ENCODE peak calls at places on chromosomes 7 and 10, in four cellular contexts. One of them, this sample, is unnamed.

GRCh38 chr7:2032030-2032875 is 200.5 kb downstream of the MAD1L1 start:
- DNase-seq in mesenchymal stem cell: no peak
- DNase-seq in PC-3: no peak
- DNase-seq in ovary: no peak
- DNase-seq in this sample: no peak

GRCh38 chr10:101297901-101298451 is 56.0 kb upstream of the BTRC start:
- DNase-seq in ovary: peak
- DNase-seq in PC-3: peak
- DNase-seq in mesenchymal stem cell: peak
- DNase-seq in this sample: peak

GRCh38 chr10:114821915-114822770 is 563 bp downstream of the FHIP2A start:
- DNase-seq in PC-3: peak
- DNase-seq in ovary: peak
- DNase-seq in mesenchymal stem cell: peak
- DNase-seq in this sample: peak

GRCh38 chr10:5547934-5548660 is 23.3 kb downstream of the CALML3 start:
- DNase-seq in PC-3: peak
- DNase-seq in ovary: no peak
- DNase-seq in mesenchymal stem cell: peak
- DNase-seq in this sample: no peak

GRCh38 chr10:22537810-22538209 is 176.6 kb downstream of the PIP4K2A start:
- DNase-seq in ovary: no peak
- DNase-seq in mesenchymal stem cell: no peak
- DNase-seq in PC-3: no peak
- DNase-seq in this sample: no peak

GRCh38 chr10:118723467-118723866 is 31.3 kb downstream of the CACUL1 start:
- DNase-seq in ovary: no peak
- DNase-seq in mesenchymal stem cell: no peak
- DNase-seq in PC-3: no peak
- DNase-seq in this sample: no peak

GRCh38 chr10:7152982-7153381 is 257.9 kb downstream of the SFMBT2 start:
- DNase-seq in ovary: no peak
- DNase-seq in mesenchymal stem cell: no peak
- DNase-seq in PC-3: no peak
- DNase-seq in this sample: no peak

GRCh38 chr7:128755816-128756476 is 16.8 kb downstream of the CALU start:
- DNase-seq in mesenchymal stem cell: peak
- DNase-seq in PC-3: no peak
- DNase-seq in ovary: no peak
- DNase-seq in this sample: no peak

GRCh38 chr7:67450171-67450570 is 453.5 kb downstream of the TYW1 start:
- DNase-seq in PC-3: no peak
- DNase-seq in ovary: no peak
- DNase-seq in mesenchymal stem cell: no peak
- DNase-seq in this sample: no peak

GRCh38 chr7:135659159-135659837 is 3.0 kb upstream of the STMP1 start:
- DNase-seq in PC-3: no peak
- DNase-seq in ovary: no peak
- DNase-seq in mesenchymal stem cell: peak
- DNase-seq in this sample: no peak

GRCh38 chr7:32058017-32058416 is 12.2 kb downstream of the PDE1C start:
- DNase-seq in PC-3: no peak
- DNase-seq in mesenchymal stem cell: no peak
- DNase-seq in ovary: no peak
- DNase-seq in this sample: no peak

GRCh38 chr10:26725837-26726727 is 28.6 kb downstream of the PDSS1 start:
- DNase-seq in mesenchymal stem cell: peak
- DNase-seq in ovary: peak
- DNase-seq in PC-3: peak
- DNase-seq in this sample: peak

GRCh38 chr10:87721781-87722180 is 62.1 kb downstream of the PAPSS2 start:
- DNase-seq in mesenchymal stem cell: no peak
- DNase-seq in PC-3: no peak
- DNase-seq in ovary: no peak
- DNase-seq in this sample: no peak

GRCh38 chr7:33825644-33826043 is 79.7 kb upstream of the BMPER start:
- DNase-seq in PC-3: no peak
- DNase-seq in mesenchymal stem cell: no peak
- DNase-seq in ovary: no peak
- DNase-seq in this sample: no peak

GRCh38 chr10:125114761-125115391 is 45.5 kb downstream of the CTBP2 start:
- DNase-seq in ovary: no peak
- DNase-seq in mesenchymal stem cell: no peak
- DNase-seq in PC-3: no peak
- DNase-seq in this sample: no peak

GRCh38 chr7:141097430-141097829 is 23.6 kb downstream of the TMEM178B start:
- DNase-seq in ovary: no peak
- DNase-seq in mesenchymal stem cell: no peak
- DNase-seq in PC-3: peak
- DNase-seq in this sample: no peak

GRCh38 chr7:26667514-26668133 is 196.8 kb downstream of the SKAP2 start:
- DNase-seq in ovary: peak
- DNase-seq in mesenchymal stem cell: peak
- DNase-seq in PC-3: peak
- DNase-seq in this sample: peak

GRCh38 chr10:52420656-52421055 is 106.6 kb downstream of the DKK1 start:
- DNase-seq in mesenchymal stem cell: no peak
- DNase-seq in PC-3: no peak
- DNase-seq in ovary: no peak
- DNase-seq in this sample: no peak

GRCh38 chr10:29740981-29741545 is 106.3 kb upstream of the SVIL start:
- DNase-seq in mesenchymal stem cell: no peak
- DNase-seq in PC-3: no peak
- DNase-seq in ovary: peak
- DNase-seq in this sample: no peak

GRCh38 chr10:21334891-21335696 is 190.4 kb downstream of the SKIDA1 start:
- DNase-seq in mesenchymal stem cell: peak
- DNase-seq in PC-3: peak
- DNase-seq in ovary: peak
- DNase-seq in this sample: peak
- H3K27ac ChIP-seq in mesenchymal stem cell: peak
- H3K27ac ChIP-seq in PC-3: peak
- H3K27ac ChIP-seq in ovary: no peak
- H3K27ac ChIP-seq in this sample: peak

DNA sequence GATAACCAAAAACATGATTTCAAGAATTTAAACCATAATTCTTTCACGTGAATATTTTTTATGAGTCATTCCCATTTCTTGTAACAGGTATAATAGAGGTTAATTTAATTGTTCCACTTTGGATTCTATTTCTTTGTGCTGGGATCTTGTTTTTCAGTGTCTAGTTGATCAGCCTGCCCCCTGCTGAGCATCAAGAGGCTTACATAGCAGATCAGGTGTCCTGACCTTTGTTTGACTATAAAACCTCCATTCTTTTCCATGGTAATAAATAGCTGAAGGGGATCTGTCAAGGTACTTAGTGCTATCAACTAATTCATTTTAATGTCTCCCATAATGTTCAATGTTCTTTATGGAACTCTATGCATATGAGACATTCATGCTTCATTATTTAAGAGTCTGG is 4.9 kb downstream of the COL17A1 start:
- DNase-seq in mesenchymal stem cell: peak
- DNase-seq in PC-3: peak
- DNase-seq in ovary: no peak
- DNase-seq in this sample: peak
- H3K27ac ChIP-seq in mesenchymal stem cell: no peak
- H3K27ac ChIP-seq in PC-3: no peak
- H3K27ac ChIP-seq in ovary: no peak
- H3K27ac ChIP-seq in this sample: no peak

DNA sequence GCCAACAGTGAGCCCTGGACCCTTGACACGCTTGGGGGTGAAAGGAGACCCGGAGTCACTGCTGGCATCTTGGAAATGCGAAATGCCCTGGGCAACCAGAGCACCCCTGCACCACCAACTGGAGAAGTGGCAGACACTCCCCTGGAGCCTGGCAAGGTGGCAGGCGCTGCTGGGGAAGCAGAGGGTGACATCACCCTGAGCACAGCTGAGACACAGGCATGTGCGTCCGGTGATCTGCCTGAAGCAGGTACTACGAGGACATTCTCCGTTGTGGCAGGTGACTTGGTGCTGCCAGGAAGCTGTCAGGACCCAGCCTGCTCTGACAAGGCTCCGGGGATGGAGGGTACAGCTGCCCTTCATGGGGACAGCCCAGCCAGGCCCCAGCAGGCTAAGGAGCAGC is 98.5 kb downstream of the TACC2 start:
- DNase-seq in mesenchymal stem cell: no peak
- DNase-seq in PC-3: no peak
- DNase-seq in ovary: no peak
- DNase-seq in this sample: no peak
- H3K27ac ChIP-seq in mesenchymal stem cell: no peak
- H3K27ac ChIP-seq in PC-3: no peak
- H3K27ac ChIP-seq in ovary: no peak
- H3K27ac ChIP-seq in this sample: peak

GRCh38 chr10:93498196-93498595 is 1.8 kb downstream of the CEP55 start:
- DNase-seq in ovary: no peak
- DNase-seq in mesenchymal stem cell: no peak
- DNase-seq in PC-3: no peak
- DNase-seq in this sample: no peak

GRCh38 chr10:93495654-93496321 is 624 bp upstream of the CEP55 start:
- DNase-seq in ovary: peak
- DNase-seq in mesenchymal stem cell: peak
- DNase-seq in PC-3: peak
- DNase-seq in this sample: peak

GRCh38 chr10:93494494-93494893 is 1.9 kb upstream of the CEP55 start:
- DNase-seq in mesenchymal stem cell: no peak
- DNase-seq in ovary: no peak
- DNase-seq in PC-3: no peak
- DNase-seq in this sample: no peak

GRCh38 chr10:93493162-93493561 is 3.2 kb upstream of the CEP55 start:
- DNase-seq in mesenchymal stem cell: no peak
- DNase-seq in ovary: no peak
- DNase-seq in PC-3: no peak
- DNase-seq in this sample: no peak

GRCh38 chr10:93496322-93497041 is at the start of gene CEP55:
- DNase-seq in mesenchymal stem cell: peak
- DNase-seq in ovary: peak
- DNase-seq in PC-3: peak
- DNase-seq in this sample: peak
- H3K27ac ChIP-seq in mesenchymal stem cell: peak
- H3K27ac ChIP-seq in ovary: peak
- H3K27ac ChIP-seq in PC-3: peak
- H3K27ac ChIP-seq in this sample: peak

DNA sequence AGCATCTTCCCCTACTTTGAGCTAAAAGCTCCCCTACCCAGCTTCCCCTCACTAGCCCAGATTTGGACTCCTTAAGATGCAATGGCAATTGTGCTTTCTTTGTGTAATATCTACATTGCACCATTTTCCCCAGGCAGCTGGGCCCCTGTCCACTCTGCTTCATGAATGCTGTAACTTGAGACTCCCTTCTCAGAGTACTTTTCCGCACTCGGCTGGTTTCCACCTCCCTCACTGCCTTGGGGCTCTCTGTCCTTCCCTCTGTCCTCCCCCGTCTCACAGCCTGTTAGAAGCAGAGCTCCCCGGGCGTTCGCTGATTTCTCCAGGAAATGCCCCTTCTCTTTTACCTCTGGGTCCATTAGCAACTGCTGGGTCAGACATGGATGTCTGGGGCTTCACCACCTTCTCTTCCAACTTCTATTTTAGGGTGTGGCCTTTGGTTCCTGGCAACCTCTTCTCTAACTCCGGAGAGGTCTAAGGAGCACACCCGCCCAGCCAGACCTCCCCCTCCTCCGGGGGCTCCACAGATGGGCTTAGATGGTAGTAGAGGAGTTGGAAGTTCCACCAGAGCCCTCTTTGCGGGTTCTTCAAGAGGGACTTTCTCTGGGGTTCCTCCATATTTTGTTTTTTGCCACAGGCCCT is 2.9 kb upstream of the TMEM72 start:
- DNase-seq in mesenchymal stem cell: peak
- DNase-seq in ovary: no peak
- DNase-seq in PC-3: peak
- DNase-seq in this sample: no peak
- H3K27ac ChIP-seq in mesenchymal stem cell: peak
- H3K27ac ChIP-seq in ovary: no peak
- H3K27ac ChIP-seq in PC-3: no peak
- H3K27ac ChIP-seq in this sample: no peak

GRCh38 chr10:45382591-45382990 is 8.6 kb downstream of the ALOX5 start:
- DNase-seq in mesenchymal stem cell: no peak
- DNase-seq in PC-3: no peak
- DNase-seq in ovary: no peak
- DNase-seq in this sample: no peak

GRCh38 chr10:45378866-45379265 is 4.8 kb downstream of the ALOX5 start:
- DNase-seq in PC-3: no peak
- DNase-seq in ovary: no peak
- DNase-seq in mesenchymal stem cell: no peak
- DNase-seq in this sample: no peak

GRCh38 chr10:45379891-45380540 is 6.0 kb downstream of the ALOX5 start:
- DNase-seq in PC-3: no peak
- DNase-seq in ovary: no peak
- DNase-seq in mesenchymal stem cell: no peak
- DNase-seq in this sample: no peak

GRCh38 chr10:45379303-45379726 is 5.3 kb downstream of the ALOX5 start:
- DNase-seq in mesenchymal stem cell: no peak
- DNase-seq in PC-3: no peak
- DNase-seq in ovary: no peak
- DNase-seq in this sample: no peak

GRCh38 chr10:45380903-45381610 is 7.0 kb downstream of the ALOX5 start:
- DNase-seq in mesenchymal stem cell: no peak
- DNase-seq in ovary: no peak
- DNase-seq in PC-3: no peak
- DNase-seq in this sample: no peak
- H3K27ac ChIP-seq in mesenchymal stem cell: no peak
- H3K27ac ChIP-seq in ovary: no peak
- H3K27ac ChIP-seq in PC-3: no peak
- H3K27ac ChIP-seq in this sample: no peak

DNA sequence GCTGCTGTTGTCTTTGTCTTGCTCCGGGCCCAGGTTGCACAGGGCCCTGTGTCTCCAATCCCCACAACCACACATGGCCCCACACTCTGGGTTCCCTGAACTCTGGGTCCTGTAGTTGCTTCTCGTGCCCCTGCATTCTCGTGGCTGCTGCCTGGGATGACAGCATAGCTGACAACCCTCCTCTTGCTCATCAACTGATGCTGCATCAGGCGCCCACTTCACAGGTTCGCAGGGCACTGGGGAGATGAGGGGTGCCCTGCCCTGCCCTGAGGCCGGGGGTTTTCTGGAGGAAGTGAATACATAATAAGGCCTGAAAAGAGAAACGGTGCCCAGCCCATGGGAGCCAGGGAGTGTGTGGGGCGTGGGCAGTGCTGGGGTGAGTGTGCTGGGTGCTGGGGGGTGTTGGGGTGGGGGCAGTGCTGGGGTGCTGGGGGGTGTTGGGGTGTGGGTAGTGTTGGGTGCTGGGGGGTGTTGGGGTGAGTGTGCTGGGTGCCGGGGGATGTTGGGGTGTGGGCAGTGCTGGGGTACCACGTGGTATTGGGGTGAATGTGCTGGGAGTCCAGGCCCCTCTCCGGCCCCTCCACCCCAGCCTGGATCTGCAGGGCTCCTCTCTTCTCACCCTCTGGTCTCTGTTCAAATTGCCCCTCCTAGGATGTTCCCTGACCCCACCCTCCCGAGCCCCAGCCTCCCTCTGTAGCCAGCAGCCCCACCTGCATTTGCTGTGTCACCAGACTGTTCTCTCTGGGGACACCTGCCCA is 2.0 kb upstream of the MTG1 start:
- DNase-seq in mesenchymal stem cell: no peak
- DNase-seq in ovary: no peak
- DNase-seq in PC-3: no peak
- DNase-seq in this sample: no peak
- H3K27ac ChIP-seq in mesenchymal stem cell: no peak
- H3K27ac ChIP-seq in ovary: no peak
- H3K27ac ChIP-seq in PC-3: no peak
- H3K27ac ChIP-seq in this sample: no peak